ENCODE peak calls at places on chromosomes 2 and 18, in seven cellular contexts. S, Y, C, X, G, R and D are unnamed samples.

GRCh38 chr2:176813526-176814179 is 398.9 kb upstream of the HNRNPA3 start:
- DNase-seq in S (no peak), Y (no peak), C (no peak), X (no peak), G (no peak), R (no peak), D (no peak)

GRCh38 chr2:229910832-229911412 is 10.9 kb downstream of the TRIP12 start:
- DNase-seq in S (no peak), Y (no peak), C (no peak), X (no peak), G (peak), R (no peak), D (no peak)

GRCh38 chr2:31170071-31170698 is 31.9 kb upstream of the GALNT14 start:
- DNase-seq in S (peak), Y (no peak), C (peak), X (peak), G (peak), R (peak), D (peak)

GRCh38 chr2:42169869-42170465 is 814 bp downstream of the EML4 start:
- DNase-seq in S (no peak), Y (no peak), C (peak), X (no peak), G (no peak), R (no peak), D (no peak)

GRCh38 chr18:36075862-36076587 is 8.7 kb upstream of the RPRD1A start:
- DNase-seq in S (no peak), Y (no peak), C (peak), X (no peak), G (peak), R (no peak), D (no peak)

GRCh38 chr2:121295911-121296650 is 11.1 kb upstream of the TFCP2L1 start:
- DNase-seq in S (no peak), Y (no peak), C (no peak), X (no peak), G (no peak), R (no peak), D (no peak)

GRCh38 chr2:209334188-209335017 is 89.4 kb upstream of the MAP2 start:
- DNase-seq in S (peak), Y (no peak), C (peak), X (no peak), G (peak), R (peak), D (peak)

GRCh38 chr2:235449568-235449967 is 44.3 kb upstream of the AGAP1 start:
- DNase-seq in S (no peak), Y (no peak), C (no peak), X (no peak), G (no peak), R (no peak), D (no peak)

GRCh38 chr2:27518782-27519113 is 22.1 kb downstream of the GCKR start:
- DNase-seq in S (no peak), Y (no peak), C (no peak), X (no peak), G (no peak), R (no peak), D (no peak)

GRCh38 chr18:55136258-55136657 is 177.0 kb upstream of the CCDC68 start:
- DNase-seq in S (no peak), Y (no peak), C (no peak), X (no peak), G (no peak), R (no peak), D (no peak)

GRCh38 chr18:41121116-41121826 is 833.8 kb upstream of the PIK3C3 start:
- DNase-seq in S (no peak), Y (no peak), C (peak), X (no peak), G (no peak), R (no peak), D (no peak)

GRCh38 chr2:198901894-198902293 is 555.8 kb downstream of the SATB2 start:
- DNase-seq in S (no peak), Y (no peak), C (no peak), X (no peak), G (peak), R (no peak), D (no peak)

GRCh38 chr18:23893653-23894052 is 120.9 kb upstream of the TTC39C start:
- DNase-seq in S (no peak), Y (no peak), C (no peak), X (no peak), G (no peak), R (no peak), D (no peak)

GRCh38 chr2:6973895-6974545 is 56.8 kb downstream of the RNF144A start:
- DNase-seq in S (no peak), Y (no peak), C (no peak), X (no peak), G (no peak), R (no peak), D (no peak)

GRCh38 chr2:74502720-74503505 is 3.5 kb upstream of the LBX2 start:
- DNase-seq in S (peak), Y (no peak), C (peak), X (peak), G (peak), R (peak), D (peak)

DNA sequence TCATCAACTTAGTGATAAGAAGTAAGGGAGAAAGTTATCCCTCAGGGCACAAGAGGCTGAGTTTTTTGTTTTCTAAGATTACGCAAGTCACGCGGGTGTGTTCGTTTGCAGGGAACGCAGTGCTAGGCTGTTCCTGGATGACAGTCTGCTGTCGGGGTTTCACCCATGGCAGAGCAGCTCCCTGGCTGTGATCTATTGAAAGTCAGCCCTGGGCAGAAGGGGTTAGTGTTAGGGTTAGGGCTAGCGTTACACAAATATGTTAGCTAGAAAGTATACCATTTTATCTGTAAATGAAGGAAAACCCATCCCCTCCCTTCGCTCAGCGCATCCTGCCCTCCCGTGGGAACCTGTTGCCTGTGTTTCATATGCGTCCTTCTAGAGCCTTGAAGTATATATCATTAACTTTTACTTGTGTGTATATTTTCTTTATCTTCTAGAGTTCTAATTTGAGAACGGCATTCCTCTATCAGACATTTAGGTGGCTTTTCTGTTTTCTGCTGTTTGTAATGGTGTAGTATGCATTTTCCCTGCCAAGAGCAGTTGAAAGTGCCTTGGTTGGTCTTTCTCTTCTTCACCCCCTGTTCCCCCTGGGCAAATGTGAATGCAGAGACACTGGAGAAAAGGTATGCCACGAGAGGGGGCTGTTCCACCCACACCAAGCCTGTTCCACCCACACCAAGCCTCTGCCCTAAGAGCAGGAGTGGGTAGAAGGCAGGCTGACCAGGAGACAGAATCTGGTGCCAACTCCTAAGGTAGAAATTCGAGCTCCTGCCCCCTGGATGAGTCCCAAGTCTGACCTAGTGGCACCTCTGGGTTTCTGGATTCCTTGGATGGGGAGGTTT is 47.0 kb downstream of the ARMC9 start:
- DNase-seq in S (no peak), Y (no peak), C (no peak), X (no peak), G (peak), R (no peak), D (no peak)
- TF ChIP-seq CTCF in S (peak), Y (no peak), C (no peak), X (no peak), G (no peak), R (no peak), D (no peak)

GRCh38 chr2:236507393-236508085 is 62.1 kb upstream of the ACKR3 start:
- DNase-seq in S (peak), Y (no peak), C (no peak), X (no peak), G (no peak), R (no peak), D (peak)
- H3K4me3 ChIP-seq in S (peak), Y (peak), C (no peak), X (peak), G (no peak), R (peak), D (peak)

GRCh38 chr2:178420463-178420990 is 30.4 kb downstream of the PRKRA start:
- DNase-seq in S (no peak), Y (no peak), C (no peak), X (no peak), G (no peak), R (no peak), D (no peak)

GRCh38 chr2:178422097-178422496 is 28.9 kb downstream of the PRKRA start:
- DNase-seq in S (no peak), Y (no peak), C (no peak), X (no peak), G (no peak), R (no peak), D (no peak)

GRCh38 chr2:178417916-178418315 is 33.1 kb downstream of the PRKRA start:
- DNase-seq in S (no peak), Y (no peak), C (no peak), X (no peak), G (no peak), R (no peak), D (no peak)

GRCh38 chr2:178418426-178418825 is 32.5 kb downstream of the PRKRA start:
- DNase-seq in S (no peak), Y (no peak), C (peak), X (no peak), G (no peak), R (no peak), D (no peak)

GRCh38 chr2:178419123-178419522 is 31.9 kb downstream of the PRKRA start:
- DNase-seq in S (no peak), Y (no peak), C (peak), X (no peak), G (peak), R (no peak), D (no peak)
- TF ChIP-seq CTCF in S (no peak), Y (peak), C (peak), X (no peak), G (peak), R (no peak), D (peak)

GRCh38 chr2:125095826-125096225 is 1070.7 kb downstream of the CNTNAP5 start:
- DNase-seq in S (no peak), Y (no peak), C (no peak), X (no peak), G (no peak), R (no peak), D (no peak)
- H3K4me3 ChIP-seq in S (no peak), Y (no peak), C (no peak), X (no peak), G (no peak), R (no peak), D (no peak)

DNA sequence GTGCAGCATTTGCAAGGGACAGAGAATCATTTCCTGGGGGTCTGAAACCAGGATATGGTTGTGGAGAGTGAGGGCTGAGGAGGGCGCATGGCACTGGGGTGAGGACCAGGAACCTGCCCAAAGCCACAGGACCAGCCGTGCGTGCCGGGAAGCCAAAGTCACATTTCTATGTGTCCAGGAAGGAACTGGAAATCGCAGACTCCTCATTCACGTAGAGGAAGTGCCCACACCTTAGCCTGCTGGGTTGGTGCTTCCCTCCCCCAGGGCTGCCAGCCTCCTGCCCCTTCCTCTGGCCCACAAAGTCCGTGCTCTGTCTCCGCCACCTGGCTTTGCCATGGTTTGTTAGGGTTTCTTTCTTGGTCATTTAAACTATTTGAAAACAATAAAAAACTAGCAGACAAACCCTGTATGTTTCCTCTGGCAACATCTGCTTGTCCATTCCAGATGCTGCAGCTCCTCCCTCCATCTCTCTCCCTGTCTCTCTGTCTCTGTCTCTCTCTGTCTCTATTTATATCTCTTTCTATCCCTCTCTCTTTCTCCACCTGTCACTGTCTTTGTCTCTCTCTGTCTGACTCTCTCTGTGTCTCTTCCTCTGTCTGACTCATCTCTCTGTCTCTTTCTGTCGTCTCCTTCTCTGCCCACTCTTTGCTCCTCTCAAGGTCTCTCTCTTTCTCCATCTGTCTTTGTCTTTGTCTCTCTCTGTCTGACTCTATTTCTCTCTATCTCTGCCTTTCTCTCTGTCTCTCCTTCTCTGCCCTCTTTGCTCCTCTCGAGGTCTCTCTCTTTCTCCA is 163.2 kb upstream of the TPO start:
- DNase-seq in S (no peak), Y (no peak), C (no peak), X (no peak), G (no peak), R (no peak), D (no peak)
- TF ChIP-seq CTCF in S (no peak), Y (no peak), C (no peak), X (no peak), G (no peak), R (no peak), D (no peak)